ENCODE peak calls at places on chromosomes 3 and 15, in eight cellular contexts. One of them, this sample, is unnamed.

GRCh38 chr15:90379263-90379662 is 8.8 kb upstream of the IQGAP1 start:
- DNase-seq in fibroblast of mammary gland: no peak
- DNase-seq in Peyer's patch: no peak
- DNase-seq in astrocyte: no peak
- DNase-seq in transverse colon: no peak
- DNase-seq in suprapubic skin: no peak
- DNase-seq in epithelial cell of esophagus: no peak
- DNase-seq in AG10803: no peak
- DNase-seq in this sample: no peak

GRCh38 chr3:127044996-127045395 is 62.1 kb downstream of the PLXNA1 start:
- DNase-seq in fibroblast of mammary gland: peak; percentile 15
- DNase-seq in Peyer's patch: peak; percentile 47
- DNase-seq in astrocyte: no peak
- DNase-seq in transverse colon: no peak
- DNase-seq in suprapubic skin: no peak
- DNase-seq in epithelial cell of esophagus: no peak
- DNase-seq in AG10803: no peak
- DNase-seq in this sample: no peak

GRCh38 chr15:73994912-73995622 is 551 bp downstream of the PML start:
- DNase-seq in fibroblast of mammary gland: no peak
- DNase-seq in Peyer's patch: no peak
- DNase-seq in astrocyte: no peak
- DNase-seq in transverse colon: peak; percentile 42
- DNase-seq in suprapubic skin: no peak
- DNase-seq in epithelial cell of esophagus: no peak
- DNase-seq in AG10803: peak; percentile 28
- DNase-seq in this sample: no peak

GRCh38 chr3:182284793-182285192 is 508.5 kb upstream of the ATP11B start:
- DNase-seq in fibroblast of mammary gland: no peak
- DNase-seq in Peyer's patch: no peak
- DNase-seq in astrocyte: no peak
- DNase-seq in transverse colon: no peak
- DNase-seq in suprapubic skin: no peak
- DNase-seq in epithelial cell of esophagus: peak; percentile 74
- DNase-seq in AG10803: no peak
- DNase-seq in this sample: no peak

GRCh38 chr3:98817546-98817945 is 54.4 kb downstream of the ST3GAL6 start:
- DNase-seq in fibroblast of mammary gland: peak; percentile 67
- DNase-seq in Peyer's patch: no peak
- DNase-seq in astrocyte: peak; percentile 34
- DNase-seq in transverse colon: no peak
- DNase-seq in suprapubic skin: no peak
- DNase-seq in epithelial cell of esophagus: peak; percentile 57
- DNase-seq in AG10803: peak; percentile 58
- DNase-seq in this sample: no peak

GRCh38 chr3:189688296-189688695 is 57.1 kb downstream of the TP63 start:
- DNase-seq in fibroblast of mammary gland: no peak
- DNase-seq in Peyer's patch: no peak
- DNase-seq in astrocyte: no peak
- DNase-seq in transverse colon: no peak
- DNase-seq in suprapubic skin: no peak
- DNase-seq in epithelial cell of esophagus: no peak
- DNase-seq in AG10803: no peak
- DNase-seq in this sample: no peak

GRCh38 chr3:139928708-139929505 is 6.1 kb upstream of the CLSTN2 start:
- DNase-seq in fibroblast of mammary gland: peak; percentile 30
- DNase-seq in Peyer's patch: no peak
- DNase-seq in astrocyte: peak; percentile 64
- DNase-seq in transverse colon: no peak
- DNase-seq in suprapubic skin: no peak
- DNase-seq in epithelial cell of esophagus: no peak
- DNase-seq in AG10803: no peak
- DNase-seq in this sample: no peak

GRCh38 chr15:31080618-31081017 is 20.9 kb downstream of the TRPM1 start:
- DNase-seq in fibroblast of mammary gland: no peak
- DNase-seq in Peyer's patch: no peak
- DNase-seq in astrocyte: no peak
- DNase-seq in transverse colon: peak; percentile 42
- DNase-seq in suprapubic skin: peak; percentile 79
- DNase-seq in epithelial cell of esophagus: peak; percentile 30
- DNase-seq in AG10803: no peak
- DNase-seq in this sample: no peak

GRCh38 chr3:100042577-100042981 is 71.7 kb downstream of the FILIP1L start:
- DNase-seq in fibroblast of mammary gland: peak; percentile 83
- DNase-seq in Peyer's patch: no peak
- DNase-seq in astrocyte: peak; percentile 94
- DNase-seq in transverse colon: no peak
- DNase-seq in suprapubic skin: no peak
- DNase-seq in epithelial cell of esophagus: peak; percentile 14
- DNase-seq in AG10803: peak; percentile 86
- DNase-seq in this sample: no peak

GRCh38 chr15:78205337-78205736 is 29.0 kb downstream of the ACSBG1 start:
- DNase-seq in fibroblast of mammary gland: no peak
- DNase-seq in Peyer's patch: no peak
- DNase-seq in astrocyte: no peak
- DNase-seq in transverse colon: no peak
- DNase-seq in suprapubic skin: no peak
- DNase-seq in epithelial cell of esophagus: no peak
- DNase-seq in AG10803: no peak
- DNase-seq in this sample: no peak

GRCh38 chr15:98134875-98135274 is 174.4 kb downstream of the ARRDC4 start:
- DNase-seq in fibroblast of mammary gland: no peak
- DNase-seq in Peyer's patch: no peak
- DNase-seq in astrocyte: no peak
- DNase-seq in transverse colon: no peak
- DNase-seq in suprapubic skin: no peak
- DNase-seq in epithelial cell of esophagus: no peak
- DNase-seq in AG10803: no peak
- DNase-seq in this sample: no peak

DNA sequence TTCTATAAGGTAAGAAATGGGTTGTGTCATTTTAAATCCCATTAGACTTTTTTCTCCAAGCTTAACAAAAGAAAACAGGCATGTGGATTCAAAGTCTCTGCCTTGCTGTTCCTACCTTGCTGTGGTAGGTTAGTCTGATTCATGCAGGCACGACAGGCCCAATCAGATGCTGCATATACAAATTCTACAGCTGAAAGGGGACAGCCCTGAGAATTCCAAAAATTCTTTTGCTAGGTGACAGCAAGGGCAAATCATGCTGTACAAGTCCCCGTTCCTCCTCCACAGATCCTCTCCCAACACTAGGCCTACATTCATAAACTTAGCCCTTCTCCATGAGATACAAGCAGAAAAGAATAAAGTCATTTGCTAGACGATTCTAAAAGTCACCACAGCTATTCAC is 161.2 kb upstream of the THBS1 start:
- DNase-seq in fibroblast of mammary gland: no peak
- DNase-seq in Peyer's patch: no peak
- DNase-seq in astrocyte: no peak
- DNase-seq in transverse colon: no peak
- DNase-seq in suprapubic skin: no peak
- DNase-seq in epithelial cell of esophagus: peak; percentile 35
- DNase-seq in AG10803: no peak
- DNase-seq in this sample: no peak
- TF ChIP-seq CTCF in fibroblast of mammary gland: no peak
- TF ChIP-seq CTCF in Peyer's patch: no peak
- TF ChIP-seq CTCF in astrocyte: no peak
- TF ChIP-seq CTCF in transverse colon: no peak
- TF ChIP-seq CTCF in suprapubic skin: no peak
- TF ChIP-seq CTCF in epithelial cell of esophagus: no peak
- TF ChIP-seq CTCF in AG10803: no peak
- TF ChIP-seq CTCF in this sample: no peak

DNA sequence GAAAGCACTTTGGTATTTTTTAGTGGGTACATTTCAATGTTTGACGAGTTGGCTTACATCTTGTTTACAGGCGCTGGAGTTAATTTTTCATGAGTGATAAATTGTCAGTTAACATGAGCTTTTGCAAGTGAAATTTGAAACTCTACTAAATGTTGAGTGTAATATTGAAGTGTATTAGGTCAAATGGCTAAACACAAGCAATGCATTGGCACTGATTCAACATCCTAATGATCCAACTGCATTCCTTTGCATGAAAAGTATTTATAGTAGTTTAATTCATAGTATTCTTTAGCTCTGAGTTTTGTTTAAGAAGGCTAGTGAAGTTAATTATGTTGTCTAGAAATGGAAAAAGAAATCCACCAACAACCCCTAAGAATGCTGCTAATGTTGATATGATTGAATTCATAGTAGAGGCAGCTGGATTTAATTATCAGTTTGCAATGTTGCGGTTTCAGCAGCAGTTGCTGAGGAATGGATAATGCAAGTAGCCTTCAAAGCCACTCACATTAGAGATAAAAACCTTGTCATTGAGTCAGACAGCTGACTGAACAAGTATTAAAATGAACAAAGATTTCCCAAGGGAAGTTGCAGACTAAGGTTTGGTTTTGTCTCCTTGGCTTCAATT is 245.6 kb upstream of the GOLIM4 start:
- DNase-seq in fibroblast of mammary gland: peak; percentile 84
- DNase-seq in Peyer's patch: no peak
- DNase-seq in astrocyte: peak; percentile 94
- DNase-seq in transverse colon: no peak
- DNase-seq in suprapubic skin: no peak
- DNase-seq in epithelial cell of esophagus: no peak
- DNase-seq in AG10803: peak; percentile 82
- DNase-seq in this sample: no peak
- H3K4me3 ChIP-seq in fibroblast of mammary gland: no peak overlapping the region
- H3K4me3 ChIP-seq in Peyer's patch: no peak overlapping the region
- H3K4me3 ChIP-seq in astrocyte: peak overlapping the region; percentile 22
- H3K4me3 ChIP-seq in transverse colon: no peak overlapping the region
- H3K4me3 ChIP-seq in suprapubic skin: no peak overlapping the region
- H3K4me3 ChIP-seq in epithelial cell of esophagus: no peak overlapping the region
- H3K4me3 ChIP-seq in AG10803: no peak overlapping the region
- H3K4me3 ChIP-seq in this sample: no peak overlapping the region

GRCh38 chr3:145936986-145937385 is 224.0 kb downstream of the PLOD2 start:
- DNase-seq in fibroblast of mammary gland: peak; percentile 88
- DNase-seq in Peyer's patch: no peak
- DNase-seq in astrocyte: peak; percentile 46
- DNase-seq in transverse colon: no peak
- DNase-seq in suprapubic skin: no peak
- DNase-seq in epithelial cell of esophagus: peak; percentile 24
- DNase-seq in AG10803: peak; percentile 69
- DNase-seq in this sample: no peak
- TF ChIP-seq CTCF in fibroblast of mammary gland: no peak
- TF ChIP-seq CTCF in Peyer's patch: no peak
- TF ChIP-seq CTCF in astrocyte: no peak
- TF ChIP-seq CTCF in transverse colon: no peak
- TF ChIP-seq CTCF in suprapubic skin: no peak
- TF ChIP-seq CTCF in epithelial cell of esophagus: no peak
- TF ChIP-seq CTCF in AG10803: no peak
- TF ChIP-seq CTCF in this sample: no peak

GRCh38 chr15:70742928-70743327 is 20.4 kb downstream of the UACA start:
- DNase-seq in fibroblast of mammary gland: peak; percentile 41
- DNase-seq in Peyer's patch: no peak
- DNase-seq in astrocyte: peak; percentile 29
- DNase-seq in transverse colon: no peak
- DNase-seq in suprapubic skin: no peak
- DNase-seq in epithelial cell of esophagus: no peak
- DNase-seq in AG10803: peak; percentile 15
- DNase-seq in this sample: no peak
- H3K4me3 ChIP-seq in fibroblast of mammary gland: no peak overlapping the region
- H3K4me3 ChIP-seq in Peyer's patch: no peak overlapping the region
- H3K4me3 ChIP-seq in astrocyte: no peak overlapping the region
- H3K4me3 ChIP-seq in transverse colon: no peak overlapping the region
- H3K4me3 ChIP-seq in suprapubic skin: no peak overlapping the region
- H3K4me3 ChIP-seq in epithelial cell of esophagus: no peak overlapping the region
- H3K4me3 ChIP-seq in AG10803: no peak overlapping the region
- H3K4me3 ChIP-seq in this sample: no peak overlapping the region

DNA sequence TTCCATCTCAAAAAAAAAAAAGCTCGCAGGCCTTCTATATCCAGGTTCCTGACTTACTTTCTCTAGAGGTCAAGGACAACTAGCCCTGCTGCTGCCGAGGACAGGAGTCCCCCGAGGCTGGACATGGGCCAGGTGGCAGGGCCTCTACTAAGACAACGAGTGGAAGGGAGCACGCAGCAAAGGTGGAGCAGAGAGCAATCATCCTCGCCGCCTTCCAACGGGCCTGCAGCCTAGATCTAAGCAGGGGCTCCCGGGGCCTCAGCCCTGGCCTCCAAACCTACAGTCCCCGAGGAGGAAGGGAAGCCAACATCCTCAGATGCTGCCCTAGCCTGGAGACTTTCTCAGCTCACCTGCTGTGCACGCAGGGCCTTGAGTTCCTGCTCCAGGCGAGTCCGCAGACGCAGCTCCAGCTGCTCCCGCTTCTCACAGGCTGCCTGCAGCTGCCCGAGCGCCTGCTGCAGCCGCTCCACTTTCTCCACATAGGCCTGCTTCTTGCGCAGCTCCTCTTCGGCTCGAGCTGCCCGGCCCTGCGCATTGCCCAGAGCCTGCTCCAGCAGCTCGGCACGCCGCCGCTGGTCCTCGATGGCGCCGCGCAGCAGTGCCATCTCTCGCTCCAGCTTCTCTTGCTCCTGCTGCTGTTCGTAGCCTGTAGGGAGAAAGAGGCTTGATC is 12.9 kb downstream of the AMOTL2 start:
- DNase-seq in fibroblast of mammary gland: no peak
- DNase-seq in Peyer's patch: peak; percentile 47
- DNase-seq in astrocyte: no peak
- DNase-seq in transverse colon: peak; percentile 4
- DNase-seq in suprapubic skin: peak; percentile 56
- DNase-seq in epithelial cell of esophagus: no peak
- DNase-seq in AG10803: peak; percentile 31
- DNase-seq in this sample: no peak
- TF ChIP-seq CTCF in fibroblast of mammary gland: no peak
- TF ChIP-seq CTCF in Peyer's patch: no peak
- TF ChIP-seq CTCF in astrocyte: no peak
- TF ChIP-seq CTCF in transverse colon: no peak
- TF ChIP-seq CTCF in suprapubic skin: no peak
- TF ChIP-seq CTCF in epithelial cell of esophagus: no peak
- TF ChIP-seq CTCF in AG10803: no peak
- TF ChIP-seq CTCF in this sample: no peak

GRCh38 chr3:133380481-133381225 is 19.2 kb upstream of the BFSP2 start:
- DNase-seq in fibroblast of mammary gland: no peak
- DNase-seq in Peyer's patch: no peak
- DNase-seq in astrocyte: no peak
- DNase-seq in transverse colon: no peak
- DNase-seq in suprapubic skin: no peak
- DNase-seq in epithelial cell of esophagus: no peak
- DNase-seq in AG10803: no peak
- DNase-seq in this sample: no peak
- H3K4me3 ChIP-seq in fibroblast of mammary gland: no peak overlapping the region
- H3K4me3 ChIP-seq in Peyer's patch: no peak overlapping the region
- H3K4me3 ChIP-seq in astrocyte: no peak overlapping the region
- H3K4me3 ChIP-seq in transverse colon: no peak overlapping the region
- H3K4me3 ChIP-seq in suprapubic skin: no peak overlapping the region
- H3K4me3 ChIP-seq in epithelial cell of esophagus: no peak overlapping the region
- H3K4me3 ChIP-seq in AG10803: no peak overlapping the region
- H3K4me3 ChIP-seq in this sample: no peak overlapping the region

DNA sequence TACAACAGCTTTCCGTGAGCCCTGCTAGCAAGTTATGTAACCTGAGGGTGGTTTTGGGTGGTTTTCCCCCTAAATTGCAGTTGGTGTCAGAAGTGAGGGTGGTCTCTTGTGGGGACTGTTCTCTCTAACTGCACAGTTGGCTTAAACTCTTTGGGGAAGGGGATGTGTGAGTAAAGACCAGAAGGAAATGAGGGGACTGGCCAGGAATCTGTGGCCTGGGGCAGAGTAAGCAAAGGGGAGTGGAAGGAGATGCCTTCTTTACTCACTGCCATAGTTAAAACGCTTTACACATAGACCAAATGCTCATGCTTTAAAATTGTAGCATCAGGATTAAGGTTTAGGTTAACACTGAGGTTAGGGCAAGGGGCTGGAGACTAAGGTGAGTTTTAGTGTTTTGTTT is 21.2 kb upstream of the XIRP1 start:
- DNase-seq in fibroblast of mammary gland: no peak
- DNase-seq in Peyer's patch: no peak
- DNase-seq in astrocyte: no peak
- DNase-seq in transverse colon: no peak
- DNase-seq in suprapubic skin: no peak
- DNase-seq in epithelial cell of esophagus: no peak
- DNase-seq in AG10803: no peak
- DNase-seq in this sample: no peak
- TF ChIP-seq CTCF in fibroblast of mammary gland: no peak
- TF ChIP-seq CTCF in Peyer's patch: no peak
- TF ChIP-seq CTCF in astrocyte: no peak
- TF ChIP-seq CTCF in transverse colon: no peak
- TF ChIP-seq CTCF in suprapubic skin: no peak
- TF ChIP-seq CTCF in epithelial cell of esophagus: no peak
- TF ChIP-seq CTCF in AG10803: no peak
- TF ChIP-seq CTCF in this sample: no peak